ENCODE peak calls at places on chromosomes 13 and 19, in four cellular contexts. Q is T-helper 17 cell, D is GM12864, F is amygdala. Z is an unnamed sample.
A peak's percentile ranks its signal among the peaks of the same experiment; 100 is the strongest.

GRCh38 chr13:108902557-108903155 is 273.2 kb downstream of the MYO16 start:
- DNase-seq in Q (no peak), D (no peak), F (no peak), Z (no peak)

GRCh38 chr13:39148513-39148961 is 110.3 kb downstream of the NHLRC3 start:
- DNase-seq in Q (no peak), D (no peak), F (no peak), Z (no peak)

GRCh38 chr19:6709549-6709948 is 10.9 kb downstream of the C3 start:
- DNase-seq in Q (no peak), D (no peak), F (no peak), Z (no peak)

GRCh38 chr13:93248627-93249047 is 22.0 kb downstream of the GPC6 start:
- DNase-seq in Q (no peak), D (no peak), F (no peak), Z (no peak)

GRCh38 chr13:99004931-99005330 is 27.1 kb upstream of the DOCK9 start:
- DNase-seq in Q (no peak), D (no peak), F (no peak), Z (no peak)

GRCh38 chr13:77507931-77508776 is 27.4 kb upstream of the SCEL start:
- DNase-seq in Q (no peak), D (no peak), F (no peak), Z (no peak)

GRCh38 chr19:43446746-43447489 is 18.5 kb downstream of the LYPD3 start:
- DNase-seq in Q (peak; percentile 78), D (peak; percentile 27), F (peak; percentile 37), Z (peak; percentile 69)

GRCh38 chr19:6971366-6971765 is 49.9 kb downstream of the MBD3L2B start:
- DNase-seq in Q (no peak), D (no peak), F (no peak), Z (no peak)

Z was measured in anterior cingulate cortex.